ENCODE peak calls at places on chromosomes 12 and 14, in seven cellular contexts. A is PC-9; D is stimulated activated CD4-positive, alpha-beta T cell treated with anti-CD3 and anti-CD28 coated beads, Interleukin-1b, Interleukin-23, amount 100 ng/mL, for 1 hour; S is heart right ventricle; X is brain microvascular endothelial cell; I is GOT3; N is activated CD8-positive, alpha-beta memory T cell treated with anti-CD3 and anti-CD28 coated beads, Interleukin-2, amount 50 U/mL, for 4 hours. Q is an unnamed sample.

GRCh38 chr12:13002301-13003097 is 2.4 kb upstream of the HEBP1 start:
- DNase-seq in A (no peak), D (no peak), S (no peak), X (no peak), I (no peak), N (no peak), Q (no peak)

GRCh38 chr12:128867466-128867865 is 14.2 kb downstream of the GLT1D1 start:
- DNase-seq in A (no peak), D (no peak), S (no peak), X (no peak), I (no peak), N (no peak), Q (no peak)

GRCh38 chr14:67908061-67908767 is 88.6 kb downstream of the RAD51B start:
- DNase-seq in A (no peak), D (no peak), S (no peak), X (no peak), I (no peak), N (no peak), Q (no peak)

GRCh38 chr12:31620311-31620710 is 29.4 kb upstream of the DENND5B start:
- DNase-seq in A (no peak), D (no peak), S (no peak), X (peak; percentile 54), I (no peak), N (no peak), Q (no peak)

GRCh38 chr12:25585021-25585523 is 32.0 kb upstream of the LMNTD1 start:
- DNase-seq in A (no peak), D (no peak), S (no peak), X (no peak), I (no peak), N (no peak), Q (no peak)

GRCh38 chr14:95258754-95259593 is 60.7 kb downstream of the CLMN start:
- DNase-seq in A (no peak), D (no peak), S (no peak), X (peak; percentile 35), I (no peak), N (no peak), Q (no peak)

GRCh38 chr14:88299865-88300264 is 23.2 kb downstream of the KCNK10 start:
- DNase-seq in A (no peak), D (no peak), S (no peak), X (no peak), I (no peak), N (no peak), Q (no peak)

GRCh38 chr12:87931764-87932163 is 97.4 kb downstream of the C12orf50 start:
- DNase-seq in A (no peak), D (no peak), S (no peak), X (peak; percentile 63), I (no peak), N (no peak), Q (no peak)

GRCh38 chr12:21642707-21643389 is 14.8 kb downstream of the LDHB start:
- DNase-seq in A (no peak), D (no peak), S (no peak), X (no peak), I (no peak), N (no peak), Q (peak; percentile 45)

GRCh38 chr12:47247418-47247817 is 167.7 kb upstream of the AMIGO2 start:
- DNase-seq in A (peak; percentile 60), D (no peak), S (no peak), X (no peak), I (no peak), N (no peak), Q (no peak)

GRCh38 chr12:13436182-13436581 is 239.7 kb downstream of the EMP1 start:
- DNase-seq in A (no peak), D (no peak), S (no peak), X (no peak), I (no peak), N (no peak), Q (no peak)

GRCh38 chr14:101954501-101954900 is 9.9 kb upstream of the DYNC1H1 start:
- DNase-seq in A (no peak), D (no peak), S (no peak), X (no peak), I (no peak), N (no peak), Q (no peak)

GRCh38 chr12:122888232-122888752 is 7.6 kb downstream of the VPS37B start:
- DNase-seq in A (peak; percentile 86), D (no peak), S (peak; percentile 27), X (peak; percentile 59), I (no peak), N (no peak), Q (no peak)

GRCh38 chr12:21656931-21657335 is 709 bp downstream of the LDHB start:
- DNase-seq in A (peak; percentile 33), D (no peak), S (no peak), X (peak; percentile 25), I (no peak), N (peak; percentile 42), Q (peak; percentile 52)

GRCh38 chr14:20978687-20979086 is 11.1 kb upstream of the METTL17 start:
- DNase-seq in A (no peak), D (no peak), S (no peak), X (no peak), I (no peak), N (no peak), Q (no peak)

GRCh38 chr14:50837271-50837670 is 6.3 kb upstream of the NIN start:
- DNase-seq in A (no peak), D (no peak), S (no peak), X (no peak), I (no peak), N (no peak), Q (no peak)

GRCh38 chr12:122244565-122245371 is 18.9 kb upstream of the DIABLO start:
- DNase-seq in A (no peak), D (no peak), S (no peak), X (no peak), I (no peak), N (no peak), Q (no peak)

GRCh38 chr12:39574378-39574777 is 45.2 kb downstream of the ABCD2 start:
- DNase-seq in A (no peak), D (no peak), S (no peak), X (no peak), I (no peak), N (no peak), Q (no peak)

GRCh38 chr14:37551119-37551518 is 43.9 kb downstream of the FOXA1 start:
- DNase-seq in A (no peak), D (no peak), S (no peak), X (no peak), I (no peak), N (no peak), Q (no peak)

GRCh38 chr14:52934762-52935161 is 16.1 kb downstream of the FERMT2 start:
- DNase-seq in A (no peak), D (no peak), S (no peak), X (no peak), I (no peak), N (no peak), Q (no peak)

GRCh38 chr12:55385911-55386310 is 14.4 kb upstream of the OR6C65 start:
- DNase-seq in A (no peak), D (no peak), S (no peak), X (no peak), I (no peak), N (no peak), Q (no peak)

GRCh38 chr12:20588057-20588456 is 107.1 kb upstream of the SLCO1C1 start:
- DNase-seq in A (no peak), D (no peak), S (no peak), X (no peak), I (no peak), N (no peak), Q (no peak)

GRCh38 chr12:51342416-51342815 is 4.1 kb downstream of the CELA1 start:
- DNase-seq in A (no peak), D (no peak), S (no peak), X (no peak), I (no peak), N (no peak), Q (no peak)

GRCh38 chr12:111435661-111436201 is 30.0 kb downstream of the SH2B3 start:
- DNase-seq in A (no peak), D (no peak), S (no peak), X (no peak), I (no peak), N (no peak), Q (no peak)

GRCh38 chr14:75854247-75854799 is 127.5 kb downstream of the TGFB3 start:
- DNase-seq in A (no peak), D (no peak), S (no peak), X (no peak), I (no peak), N (no peak), Q (no peak)